ENCODE peak calls at places on chromosomes 16 and 17, in seven cellular contexts. R, J, Q, L, F, D and P are unnamed samples.

GRCh38 chr17:45357364-45357997 is 40.7 kb upstream of the MAP3K14 start:
- DNase-seq in L (no peak), D (no peak), Q (no peak), J (no peak), R (no peak), F (no peak), P (no peak)

GRCh38 chr16:78129349-78129748 is 29.9 kb downstream of the WWOX start:
- DNase-seq in J (no peak), L (no peak), Q (no peak), F (no peak), R (no peak), D (no peak), P (no peak)

GRCh38 chr17:62093188-62094155 is 28.4 kb upstream of the MED13 start:
- DNase-seq in D (no peak), F (no peak), J (no peak), R (no peak), Q (peak; percentile 85), L (no peak), P (no peak)

GRCh38 chr16:81551821-81552304 is 107.3 kb downstream of the CMIP start:
- DNase-seq in L (no peak), R (no peak), F (no peak), D (no peak), J (no peak), Q (no peak), P (no peak)

GRCh38 chr17:80870401-80870800 is 121.2 kb upstream of the CHMP6 start:
- DNase-seq in D (no peak), R (no peak), Q (no peak), L (no peak), J (no peak), F (no peak), P (peak; percentile 60)

GRCh38 chr16:69481901-69482341 is 57.5 kb downstream of the CYB5B start:
- DNase-seq in L (no peak), F (peak; percentile 93), R (no peak), D (peak; percentile 90), Q (peak; percentile 74), J (peak; percentile 49), P (no peak)

GRCh38 chr16:83393196-83393981 is 414.4 kb upstream of the HSBP1 start:
- DNase-seq in L (no peak), R (no peak), Q (peak; percentile 56), D (no peak), F (peak; percentile 7), J (peak; percentile 14), P (no peak)

GRCh38 chr17:30378191-30378796 is 433 bp upstream of the CPD start:
- DNase-seq in L (peak; percentile 23), R (peak; percentile 35), D (no peak), J (no peak), Q (peak; percentile 8), F (no peak), P (no peak)

GRCh38 chr16:88319116-88319965 is 63.4 kb upstream of the ZNF469 start:
- DNase-seq in R (no peak), J (no peak), L (no peak), Q (no peak), F (no peak), D (no peak), P (no peak)

GRCh38 chr17:68085751-68086445 is 50.4 kb downstream of the KPNA2 start:
- DNase-seq in R (no peak), Q (no peak), L (no peak), J (no peak), D (no peak), F (no peak), P (peak; percentile 53)

GRCh38 chr16:1729026-1729425 is 23.0 kb downstream of the MAPK8IP3 start:
- DNase-seq in D (no peak), Q (no peak), L (no peak), F (no peak), R (no peak), J (no peak), P (no peak)

GRCh38 chr16:4116328-4117249 is at the start of gene ADCY9:
- DNase-seq in D (peak; percentile 68), J (no peak), R (peak; percentile 66), Q (peak; percentile 97), L (peak; percentile 48), F (peak; percentile 75), P (peak; percentile 37)

GRCh38 chr16:82470506-82471196 is 156.1 kb upstream of the CDH13 start:
- DNase-seq in R (no peak), Q (no peak), L (no peak), J (no peak), D (no peak), F (no peak), P (no peak)

GRCh38 chr16:56190903-56191806 is at the start of gene GNAO1:
- DNase-seq in R (peak; percentile 52), L (no peak), F (peak; percentile 49), D (peak; percentile 86), Q (peak; percentile 73), J (no peak), P (peak; percentile 47)

GRCh38 chr17:45640141-45640850 is 143.8 kb upstream of the CRHR1 start:
- DNase-seq in F (peak; percentile 52), Q (peak; percentile 80), R (peak; percentile 52), J (peak; percentile 9), D (no peak), L (peak; percentile 48), P (peak; percentile 63)

GRCh38 chr17:38903404-38903803 is 22.0 kb upstream of the LASP1NB start:
- DNase-seq in J (no peak), D (no peak), L (no peak), R (no peak), F (no peak), Q (no peak), P (no peak)

GRCh38 chr17:58632324-58633314 is 59.2 kb downstream of the TEX14 start:
- DNase-seq in D (no peak), R (no peak), Q (no peak), J (no peak), L (no peak), F (no peak), P (no peak)

GRCh38 chr17:28348979-28349378 is 8.3 kb downstream of the POLDIP2 start:
- DNase-seq in F (no peak), L (no peak), J (no peak), Q (no peak), R (no peak), D (no peak), P (no peak)

GRCh38 chr17:67759355-67760171 is 41.8 kb downstream of the NOL11 start:
- DNase-seq in J (no peak), F (no peak), D (no peak), Q (peak; percentile 45), R (no peak), L (no peak), P (no peak)

GRCh38 chr17:80095038-80095843 is 6.1 kb upstream of the GAA start:
- DNase-seq in D (no peak), Q (no peak), F (no peak), L (no peak), R (no peak), J (no peak), P (no peak)

GRCh38 chr17:28492352-28493310 is 13.5 kb upstream of the FOXN1 start:
- DNase-seq in R (no peak), F (no peak), J (no peak), D (no peak), L (no peak), Q (no peak), P (peak; percentile 30)

GRCh38 chr17:19739241-19740201 is 8.6 kb downstream of the ALDH3A1 start:
- DNase-seq in J (no peak), R (no peak), F (no peak), D (no peak), L (no peak), Q (no peak), P (no peak)

GRCh38 chr16:67936124-67936875 is at the start of gene PSMB10:
- DNase-seq in R (peak; percentile 48), F (peak; percentile 30), D (peak; percentile 36), Q (peak; percentile 74), L (peak; percentile 50), J (no peak), P (peak; percentile 48)

GRCh38 chr16:85986931-85987749 is 88.2 kb downstream of the IRF8 start:
- DNase-seq in F (no peak), L (no peak), D (no peak), R (peak; percentile 44), Q (peak; percentile 60), J (no peak), P (no peak)

GRCh38 chr17:19727466-19728113 is 11.2 kb upstream of the SLC47A2 start:
- DNase-seq in Q (peak; percentile 84), D (no peak), L (no peak), J (peak; percentile 31), R (no peak), F (peak; percentile 86), P (no peak)

GRCh38 chr17:77861133-77861695 is 97.3 kb upstream of the TNRC6C start:
- DNase-seq in F (no peak), D (no peak), L (no peak), Q (no peak), R (no peak), J (no peak), P (no peak)

GRCh38 chr16:82888616-82889015 is 261.8 kb downstream of the CDH13 start:
- DNase-seq in F (peak; percentile 20), L (no peak), Q (peak; percentile 8), D (no peak), J (no peak), R (no peak), P (no peak)

GRCh38 chr16:87229230-87230192 is 87.7 kb downstream of the C16orf95 start:
- DNase-seq in F (no peak), J (no peak), Q (no peak), L (no peak), D (no peak), R (no peak), P (no peak)

GRCh38 chr16:60214321-60214720 is 1480.2 kb upstream of the GOT2 start:
- DNase-seq in Q (no peak), R (no peak), D (no peak), L (no peak), J (no peak), F (no peak), P (no peak)

GRCh38 chr16:86823125-86823524 is 244.8 kb downstream of the FOXL1 start:
- DNase-seq in R (no peak), L (no peak), J (no peak), Q (no peak), D (no peak), F (no peak), P (no peak)

GRCh38 chr17:61816538-61816937 is 46.8 kb downstream of the BRIP1 start:
- DNase-seq in D (no peak), F (no peak), R (no peak), J (no peak), Q (no peak), L (no peak), P (no peak)

GRCh38 chr16:49101997-49102396 is 179.6 kb downstream of the CBLN1 start:
- DNase-seq in Q (no peak), L (no peak), F (no peak), D (no peak), J (no peak), R (no peak), P (no peak)

GRCh38 chr17:17814162-17815061 is 22.4 kb downstream of the SREBF1 start:
- DNase-seq in Q (no peak), D (no peak), L (no peak), J (no peak), F (no peak), R (no peak), P (no peak)

GRCh38 chr17:78815696-78816095 is 24.9 kb downstream of the USP36 start:
- DNase-seq in L (no peak), Q (no peak), D (no peak), F (no peak), R (no peak), J (no peak), P (no peak)

GRCh38 chr16:10668322-10669045 is 26.2 kb downstream of the TEKT5 start:
- DNase-seq in F (no peak), L (no peak), J (no peak), R (no peak), D (peak; percentile 1), Q (peak; percentile 49), P (no peak)

GRCh38 chr16:76081936-76082335 is 195.3 kb upstream of the CNTNAP4 start:
- DNase-seq in F (no peak), J (no peak), L (no peak), R (no peak), D (no peak), Q (no peak), P (no peak)

GRCh38 chr17:65550075-65550635 is 11.3 kb downstream of the AXIN2 start:
- DNase-seq in F (no peak), J (no peak), D (no peak), Q (no peak), L (no peak), R (no peak), P (no peak)

GRCh38 chr17:20267459-20267842 is 199.9 kb downstream of the LGALS9B start:
- DNase-seq in F (no peak), D (no peak), L (peak; percentile 25), R (no peak), J (no peak), Q (no peak), P (peak; percentile 61)